ENCODE peak calls at places on chromosomes 7 and 10, in seven cellular contexts. S, P, N, G, U, A and X are unnamed samples. For H3K36me3, the result is how much of the 10 kb centered on the place peaks cover.

GRCh38 chr10:124657806-124658205 is 86.4 kb downstream of the FAM53B start:
- DNase-seq in S (peak), P (peak), G (no peak), N (no peak), U (no peak), A (peak), X (no peak)

GRCh38 chr10:72846225-72846624 is 47.3 kb upstream of the OIT3 start:
- DNase-seq in A (no peak), G (peak), N (no peak), S (peak), U (no peak), P (peak), X (no peak)

GRCh38 chr10:47028466-47028865 is 117.2 kb downstream of the PTPN20 start:
- DNase-seq in A (no peak), P (no peak), S (no peak), U (no peak), G (no peak), N (peak), X (no peak)

GRCh38 chr10:68982389-68982788 is 6.2 kb upstream of the KIFBP start:
- DNase-seq in U (peak), S (no peak), A (no peak), P (no peak), G (no peak), N (no peak), X (no peak)

GRCh38 chr7:48048113-48048512 is 12.8 kb downstream of the C7orf57 start:
- DNase-seq in N (no peak), G (peak), U (no peak), P (no peak), S (no peak), A (no peak), X (no peak)

GRCh38 chr10:20746856-20747255 is 150.3 kb downstream of the NEBL start:
- DNase-seq in S (no peak), P (no peak), A (no peak), U (no peak), G (no peak), N (no peak), X (no peak)

GRCh38 chr10:4219901-4220300 is 434.9 kb upstream of the KLF6 start:
- DNase-seq in P (no peak), U (no peak), G (no peak), N (no peak), A (no peak), S (no peak), X (no peak)

GRCh38 chr10:99619090-99619800 is 994 bp downstream of the SLC25A28 start:
- DNase-seq in S (peak), N (no peak), G (no peak), A (no peak), P (peak), U (no peak), X (no peak)

GRCh38 chr10:101062231-101063161 is 707 bp downstream of the KAZALD1 start:
- DNase-seq in U (peak), S (no peak), A (no peak), P (peak), N (peak), G (peak), X (peak)

DNA sequence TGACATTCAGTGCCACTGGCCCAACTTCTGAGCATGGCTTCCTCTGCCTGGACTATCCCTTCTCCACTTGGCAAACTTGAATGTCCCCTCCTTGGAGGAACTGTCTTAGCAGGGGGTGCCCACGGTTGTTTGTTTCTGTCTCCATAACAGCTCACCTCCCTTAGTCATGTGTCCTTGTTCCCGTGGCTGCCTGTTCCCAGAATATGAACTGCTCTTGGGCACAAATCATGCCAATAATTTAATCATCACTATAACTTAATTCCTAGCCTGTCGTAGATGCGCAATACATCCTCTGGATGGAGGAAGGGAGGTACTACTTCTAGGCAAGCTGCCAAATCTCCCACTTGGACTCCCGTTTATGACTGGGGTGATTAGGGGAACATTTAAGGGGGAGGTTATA is 173.1 kb downstream of the MYOF start:
- DNase-seq in N (no peak), S (peak), P (peak), G (no peak), A (no peak), U (no peak), X (no peak)
- H3K36me3 ChIP-seq in N (under half), S (half or more), P (under half), G (under half), A (under half), U (under half), X (under half)

DNA sequence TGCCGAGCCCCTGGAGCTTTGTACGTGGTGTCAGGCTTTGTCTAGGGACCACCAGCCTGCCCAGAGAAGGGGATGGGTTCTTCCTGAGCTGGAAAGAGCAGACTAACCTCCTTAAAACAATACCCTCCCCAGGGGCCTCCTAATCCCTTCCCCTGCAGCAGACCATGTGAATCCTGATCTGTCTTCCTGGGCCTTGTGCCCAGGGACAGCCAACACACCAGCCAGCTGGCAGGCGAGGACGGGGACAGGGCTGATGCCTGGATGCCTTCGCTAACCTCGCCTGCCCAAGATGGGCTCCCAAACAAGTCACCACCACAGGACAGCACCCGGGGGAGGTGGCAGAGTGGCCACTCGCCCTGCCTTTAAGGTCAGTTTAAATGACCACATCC is 17.6 kb downstream of the PODXL start:
- DNase-seq in U (no peak), A (no peak), P (no peak), N (no peak), G (peak), S (no peak), X (no peak)
- TF ChIP-seq EZH2 in U (no peak), A (no peak), P (no peak), N (no peak), G (no peak), S (no peak), X (no peak)

GRCh38 chr10:70492786-70493659 is 14.5 kb downstream of the PALD1 start:
- DNase-seq in P (peak), G (peak), U (no peak), S (peak), A (no peak), N (no peak), X (no peak)
- H3K4me2 ChIP-seq in P (no peak), G (no peak), U (no peak), S (peak), A (no peak), N (peak), X (no peak)

GRCh38 chr7:44978511-44979366 is at the start of gene MYO1G:
- DNase-seq in G (no peak), A (peak), S (no peak), P (no peak), U (no peak), N (peak), X (no peak)

GRCh38 chr7:44977956-44978355 is 859 bp downstream of the MYO1G start:
- DNase-seq in U (no peak), S (no peak), P (no peak), A (no peak), N (no peak), G (no peak), X (no peak)

GRCh38 chr7:44976040-44976745 is 2.6 kb downstream of the MYO1G start:
- DNase-seq in N (no peak), G (no peak), P (no peak), S (no peak), U (no peak), A (no peak), X (no peak)

GRCh38 chr7:44976746-44977196 is 2.0 kb downstream of the MYO1G start:
- DNase-seq in G (no peak), U (no peak), P (no peak), A (no peak), N (peak), S (no peak), X (no peak)

DNA sequence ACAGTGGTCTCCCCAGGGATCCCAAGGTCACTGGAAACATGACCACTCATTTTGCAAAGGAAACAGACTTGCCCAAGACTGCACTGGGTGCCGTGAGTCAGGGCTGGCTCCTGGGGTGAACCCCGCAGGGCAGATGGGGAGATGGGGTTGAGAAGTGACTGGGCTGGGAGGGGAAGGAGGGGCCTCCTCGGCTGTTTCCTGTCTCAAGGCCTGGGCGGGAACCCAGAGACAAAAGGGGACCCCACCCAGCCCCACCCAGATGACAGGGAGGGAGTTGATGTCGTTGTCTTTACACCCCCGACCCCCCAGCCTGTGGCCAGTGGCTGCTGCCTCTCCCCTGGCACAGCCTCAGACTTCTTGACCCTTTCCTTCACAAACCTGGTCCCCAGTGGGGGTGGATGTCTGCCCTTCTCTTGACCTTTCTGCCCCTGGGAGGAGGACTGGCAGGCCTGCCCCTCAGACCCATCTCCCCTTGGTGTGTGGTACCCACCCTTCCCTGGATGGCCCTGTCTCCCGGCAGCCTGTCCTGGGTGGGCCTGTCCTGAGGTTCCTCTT is 1.4 kb downstream of the MYO1G start:
- DNase-seq in N (no peak), A (peak), S (no peak), G (no peak), P (no peak), U (no peak), X (no peak)
- H3K36me3 ChIP-seq in N (under half), A (under half), S (under half), G (under half), P (under half), U (under half), X (under half)

GRCh38 chr10:11016959-11017574 is 605 bp upstream of the CELF2 start:
- DNase-seq in U (no peak), P (no peak), S (no peak), N (no peak), A (no peak), G (no peak), X (no peak)

GRCh38 chr10:11012476-11012875 is 5.2 kb upstream of the CELF2 start:
- DNase-seq in A (no peak), S (no peak), G (no peak), P (no peak), U (no peak), N (no peak), X (no peak)

GRCh38 chr10:11012880-11013279 is 4.8 kb upstream of the CELF2 start:
- DNase-seq in U (no peak), A (no peak), S (no peak), N (no peak), G (no peak), P (no peak), X (no peak)

GRCh38 chr10:11015371-11015934 is 2.2 kb upstream of the CELF2 start:
- DNase-seq in S (no peak), U (no peak), N (no peak), P (no peak), A (no peak), G (no peak), X (no peak)

DNA sequence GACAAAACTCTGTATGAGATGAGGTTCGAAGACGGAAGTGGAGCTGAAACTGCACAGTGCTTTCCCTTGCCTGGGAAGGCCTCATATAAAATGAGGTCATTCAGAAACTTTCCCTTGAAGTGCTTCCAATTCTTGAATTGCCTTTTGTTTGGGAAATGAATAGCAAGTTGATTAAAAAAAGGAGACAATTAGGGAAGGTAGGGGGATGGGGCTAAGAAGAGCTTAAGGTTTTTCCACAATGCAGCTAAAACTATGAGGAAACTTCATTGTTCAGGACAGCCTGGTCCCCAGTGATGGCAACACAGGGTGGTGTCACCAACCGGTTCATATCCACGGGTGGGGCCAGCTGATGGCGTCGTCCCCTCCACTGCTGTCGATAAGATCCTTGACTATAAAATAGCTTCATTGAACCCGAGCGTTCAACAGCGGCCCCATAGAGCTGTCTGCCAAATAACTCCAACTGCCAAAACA is 3.0 kb upstream of the CELF2 start:
- DNase-seq in S (no peak), U (no peak), P (no peak), G (no peak), N (no peak), A (no peak), X (no peak)
- TF ChIP-seq EZH2 in S (no peak), U (no peak), P (no peak), G (no peak), N (no peak), A (no peak), X (no peak)